ENCODE peak calls at places on chromosome 5, in four cellular contexts. V, U, B and J are unnamed samples.

GRCh38 chr5:159208508-159209437 is 580 bp downstream of the RNF145 start:
- DNase-seq in B (no peak), U (peak), V (no peak), J (peak)

GRCh38 chr5:83562207-83562606 is 90.7 kb downstream of the VCAN start:
- DNase-seq in U (no peak), V (no peak), B (no peak), J (no peak)

GRCh38 chr5:96033116-96033515 is 71.5 kb upstream of the ELL2 start:
- DNase-seq in V (no peak), B (no peak), U (no peak), J (no peak)

GRCh38 chr5:14118551-14119320 is 24.4 kb upstream of the TRIO start:
- DNase-seq in V (no peak), U (no peak), B (no peak), J (peak)

GRCh38 chr5:83711982-83712601 is 8.6 kb downstream of the HAPLN1 start:
- DNase-seq in B (peak), V (no peak), U (peak), J (peak)

GRCh38 chr5:124576848-124577409 is 169.5 kb downstream of the ZNF608 start:
- DNase-seq in B (no peak), V (no peak), U (no peak), J (no peak)

GRCh38 chr5:90641528-90641927 is 82.9 kb downstream of the ADGRV1 start:
- DNase-seq in B (no peak), U (no peak), V (no peak), J (no peak)

GRCh38 chr5:84113246-84114118 is 271.2 kb downstream of the EDIL3 start:
- DNase-seq in U (no peak), B (no peak), V (no peak), J (peak)

GRCh38 chr5:56564451-56565223 is 250.7 kb upstream of the MAP3K1 start:
- DNase-seq in U (peak), B (no peak), V (no peak), J (no peak)

GRCh38 chr5:90368454-90369246 is 40.9 kb downstream of the CETN3 start:
- DNase-seq in V (no peak), U (no peak), B (no peak), J (no peak)

GRCh38 chr5:120507197-120507596 is 43.1 kb downstream of the PRR16 start:
- DNase-seq in U (no peak), V (no peak), B (no peak), J (no peak)

GRCh38 chr5:4802044-4802443 is 338.1 kb upstream of the ADAMTS16 start:
- DNase-seq in U (no peak), V (no peak), B (no peak), J (no peak)

GRCh38 chr5:118506453-118506852 is 481.9 kb downstream of the DTWD2 start:
- DNase-seq in U (no peak), B (no peak), V (no peak), J (no peak)

GRCh38 chr5:153490124-153491085 is at the start of gene GRIA1:
- DNase-seq in U (peak), B (no peak), V (no peak), J (no peak)

GRCh38 chr5:101515721-101516120 is 612.6 kb upstream of the ST8SIA4 start:
- DNase-seq in U (no peak), V (no peak), B (no peak), J (no peak)

GRCh38 chr5:72115277-72115676 is 8.0 kb downstream of the MAP1B start:
- DNase-seq in V (no peak), B (no peak), U (no peak), J (no peak)

GRCh38 chr5:1288439-1289335 is 6.2 kb downstream of the TERT start:
- DNase-seq in U (no peak), V (peak), B (no peak), J (no peak)

GRCh38 chr5:135439426-135440205 is 7.5 kb downstream of the DCANP1 start:
- DNase-seq in V (no peak), U (no peak), B (no peak), J (no peak)

GRCh38 chr5:14505310-14506140 is 76.1 kb upstream of the OTULINL start:
- DNase-seq in B (no peak), U (no peak), V (no peak), J (peak)

GRCh38 chr5:90878549-90879196 is 320.1 kb downstream of the ADGRV1 start:
- DNase-seq in B (no peak), U (peak), V (no peak), J (no peak)

GRCh38 chr5:93622240-93622885 is 39.3 kb downstream of the NR2F1 start:
- DNase-seq in U (peak), V (no peak), B (no peak), J (peak)

GRCh38 chr5:142368529-142368928 is 43.7 kb upstream of the SPRY4 start:
- DNase-seq in B (no peak), V (no peak), U (no peak), J (no peak)

GRCh38 chr5:134738963-134739661 is 764 bp downstream of the CAMLG start:
- DNase-seq in U (peak), B (peak), V (peak), J (peak)

GRCh38 chr5:149177911-149178565 is 36.7 kb downstream of the ABLIM3 start:
- DNase-seq in B (no peak), V (no peak), U (peak), J (no peak)

GRCh38 chr5:56346044-56346710 is 113.0 kb upstream of the ANKRD55 start:
- DNase-seq in U (no peak), V (no peak), B (no peak), J (no peak)

GRCh38 chr5:168803541-168803940 is 224.4 kb upstream of the PANK3 start:
- DNase-seq in V (no peak), U (no peak), B (no peak), J (no peak)

GRCh38 chr5:107470007-107470582 is 200.6 kb downstream of the EFNA5 start:
- DNase-seq in U (no peak), V (no peak), B (no peak), J (peak)

GRCh38 chr5:173969167-173970049 is 19.6 kb upstream of the C5orf47 start:
- DNase-seq in U (peak), B (peak), V (no peak), J (no peak)

GRCh38 chr5:73311291-73312110 is 137.1 kb downstream of the FOXD1 start:
- DNase-seq in B (no peak), U (peak), V (no peak), J (peak)

GRCh38 chr5:435156-435790 is 7.7 kb upstream of the EXOC3 start:
- DNase-seq in V (no peak), U (no peak), B (no peak), J (no peak)

GRCh38 chr5:5340206-5340729 is 82.2 kb upstream of the ICE1 start:
- DNase-seq in U (peak), V (no peak), B (peak), J (peak)

GRCh38 chr5:129460951-129461815 is 1.1 kb downstream of the ADAMTS19 start:
- DNase-seq in U (peak), V (no peak), B (peak), J (peak)

GRCh38 chr5:174410716-174411512 is 313.5 kb upstream of the MSX2 start:
- DNase-seq in U (no peak), V (no peak), B (peak), J (no peak)

GRCh38 chr5:177511796-177512675 is 2.4 kb upstream of the DOK3 start:
- DNase-seq in B (no peak), V (no peak), U (no peak), J (no peak)

GRCh38 chr5:160929343-160929742 is 77.3 kb upstream of the ATP10B start:
- DNase-seq in U (no peak), B (no peak), V (no peak), J (no peak)

GRCh38 chr5:104652271-104652861 is 1089.8 kb upstream of the NUDT12 start:
- DNase-seq in U (no peak), B (no peak), V (no peak), J (no peak)

GRCh38 chr5:133814152-133814551 is 154.3 kb downstream of the C5orf15 start:
- DNase-seq in V (no peak), B (no peak), U (no peak), J (no peak)

GRCh38 chr5:882253-883185 is 10.1 kb downstream of the BRD9 start:
- DNase-seq in B (no peak), V (no peak), U (no peak), J (no peak)

GRCh38 chr5:132775439-132776076 is 1.5 kb downstream of the SEPTIN8 start:
- DNase-seq in U (no peak), B (no peak), V (no peak), J (no peak)

GRCh38 chr5:132777209-132778069 is at the start of gene SEPTIN8:
- DNase-seq in B (peak), V (peak), U (peak), J (peak)

GRCh38 chr5:132776932-132777208 is 169 bp downstream of the SEPTIN8 start:
- DNase-seq in U (no peak), V (no peak), B (no peak), J (no peak)

GRCh38 chr5:132774896-132775295 is 2.1 kb downstream of the SEPTIN8 start:
- DNase-seq in B (no peak), U (no peak), V (no peak), J (no peak)

DNA sequence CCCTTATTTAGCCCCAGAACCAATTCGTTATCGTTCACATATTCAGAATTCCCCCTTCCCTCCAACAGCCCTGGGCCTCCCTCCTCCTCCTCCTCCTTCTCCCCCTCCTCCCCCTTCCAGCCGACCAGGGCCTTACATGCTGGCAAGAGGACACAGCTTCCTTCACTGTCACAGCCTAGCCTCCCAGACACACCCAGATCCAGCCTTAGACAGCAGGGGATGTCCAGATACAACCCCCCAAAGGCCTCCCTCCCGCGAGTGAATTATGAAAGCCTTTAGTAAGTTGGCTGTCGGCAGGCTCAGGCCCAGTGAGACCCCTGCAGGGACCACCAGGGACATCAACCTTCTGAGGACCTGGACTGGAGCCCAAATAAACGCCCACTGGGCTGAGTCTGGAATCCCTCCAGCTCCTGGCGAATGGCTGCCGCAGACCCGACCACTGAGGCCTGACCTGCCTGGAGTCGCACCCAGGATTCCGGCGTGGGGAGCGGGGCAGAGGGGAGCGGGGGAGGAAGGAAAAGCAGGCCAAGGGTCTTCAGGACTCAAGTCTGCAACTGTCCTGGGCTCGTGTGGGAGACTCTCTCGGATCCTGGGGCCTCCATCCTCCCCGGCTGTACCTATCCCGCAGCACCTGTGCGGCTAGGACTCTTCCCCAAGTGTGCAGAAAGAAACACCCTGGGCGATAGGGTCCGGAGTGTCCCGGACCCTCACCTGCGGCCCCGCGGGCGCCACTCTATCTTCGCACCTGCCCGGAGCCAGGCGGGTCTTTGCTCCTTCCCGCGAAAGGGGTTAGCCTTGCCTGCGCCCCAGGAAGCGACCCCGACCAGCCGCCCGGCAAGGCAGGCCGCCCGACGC is 735 bp downstream of the SEPTIN8 start:
- DNase-seq in B (peak), V (no peak), U (peak), J (peak)
- TF ChIP-seq CTCF in B (no peak), V (no peak), U (no peak), J (no peak)

GRCh38 chr5:10866913-10867312 is 105.9 kb upstream of the DAP start:
- DNase-seq in V (no peak), B (no peak), U (no peak), J (no peak)
- TF ChIP-seq CTCF in V (no peak), B (peak), U (no peak), J (peak)

GRCh38 chr5:74787424-74787823 is 20.4 kb downstream of the NSA2 start:
- DNase-seq in U (no peak), B (no peak), V (no peak), J (no peak)

DNA sequence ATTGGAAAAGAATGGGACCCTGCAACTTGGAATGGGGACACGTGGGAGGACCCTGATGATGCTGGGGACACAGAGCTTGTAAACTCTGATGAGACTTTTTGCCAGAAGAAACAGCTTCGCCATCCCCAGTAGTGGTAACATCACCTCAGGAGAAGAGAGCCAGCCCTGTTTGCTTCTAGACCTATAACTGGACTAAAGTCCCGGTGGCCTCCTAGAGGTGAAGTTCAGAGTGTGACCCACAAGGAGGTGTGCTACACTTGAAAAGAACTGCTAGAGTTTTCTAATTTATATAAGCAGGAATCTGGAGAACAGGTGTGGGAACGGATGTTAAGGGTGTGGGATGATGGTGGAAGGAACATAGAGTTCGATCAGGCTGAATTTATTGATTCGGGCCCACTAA is 19.8 kb downstream of the NSA2 start:
- DNase-seq in B (no peak), U (no peak), V (no peak), J (no peak)
- TF ChIP-seq CTCF in B (no peak), U (no peak), V (no peak), J (no peak)

GRCh38 chr5:51347704-51348103 is 35.5 kb upstream of the ISL1 start:
- DNase-seq in U (no peak), B (no peak), V (no peak), J (peak)
- TF ChIP-seq CTCF in U (no peak), B (no peak), V (no peak), J (peak)

GRCh38 chr5:33490071-33490665 is 49.4 kb downstream of the TARS1 start:
- DNase-seq in V (no peak), U (no peak), B (no peak), J (peak)
- TF ChIP-seq CTCF in V (no peak), U (no peak), B (no peak), J (peak)

GRCh38 chr5:170986598-170986997 is 124.8 kb downstream of the RANBP17 start:
- DNase-seq in U (peak), B (no peak), V (no peak), J (no peak)
- TF ChIP-seq CTCF in U (peak), B (peak), V (no peak), J (no peak)

GRCh38 chr5:144697847-144698262 is 527.2 kb downstream of the KCTD16 start:
- DNase-seq in V (no peak), U (peak), B (no peak), J (no peak)
- TF ChIP-seq CTCF in V (no peak), U (peak), B (no peak), J (no peak)

DNA sequence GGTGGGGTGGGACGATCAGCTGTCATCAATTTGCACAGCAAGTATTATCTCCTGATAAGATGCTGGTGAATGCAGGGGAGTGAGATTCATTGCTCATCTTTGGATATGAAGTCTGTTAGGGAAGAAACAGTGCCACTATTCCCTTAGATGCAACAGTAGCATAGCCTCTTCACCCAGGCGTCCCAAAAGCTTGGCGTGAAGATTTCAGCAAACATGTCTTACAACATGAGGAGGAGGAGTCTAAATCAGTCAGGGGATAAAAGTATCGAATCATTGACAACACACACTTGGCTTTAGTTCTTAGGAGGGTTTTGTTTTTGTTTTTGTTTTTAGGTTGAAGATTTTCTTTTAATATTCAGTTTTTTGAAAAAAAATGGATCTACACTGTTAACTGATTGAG is 26.5 kb downstream of the SNX18 start:
- DNase-seq in B (no peak), V (no peak), U (no peak), J (no peak)
- TF ChIP-seq CTCF in B (no peak), V (no peak), U (no peak), J (no peak)

GRCh38 chr5:139658501-139658927 is 10.4 kb downstream of the CXXC5 start:
- DNase-seq in U (peak), V (no peak), B (no peak), J (peak)
- TF ChIP-seq CTCF in U (peak), V (no peak), B (no peak), J (no peak)

DNA sequence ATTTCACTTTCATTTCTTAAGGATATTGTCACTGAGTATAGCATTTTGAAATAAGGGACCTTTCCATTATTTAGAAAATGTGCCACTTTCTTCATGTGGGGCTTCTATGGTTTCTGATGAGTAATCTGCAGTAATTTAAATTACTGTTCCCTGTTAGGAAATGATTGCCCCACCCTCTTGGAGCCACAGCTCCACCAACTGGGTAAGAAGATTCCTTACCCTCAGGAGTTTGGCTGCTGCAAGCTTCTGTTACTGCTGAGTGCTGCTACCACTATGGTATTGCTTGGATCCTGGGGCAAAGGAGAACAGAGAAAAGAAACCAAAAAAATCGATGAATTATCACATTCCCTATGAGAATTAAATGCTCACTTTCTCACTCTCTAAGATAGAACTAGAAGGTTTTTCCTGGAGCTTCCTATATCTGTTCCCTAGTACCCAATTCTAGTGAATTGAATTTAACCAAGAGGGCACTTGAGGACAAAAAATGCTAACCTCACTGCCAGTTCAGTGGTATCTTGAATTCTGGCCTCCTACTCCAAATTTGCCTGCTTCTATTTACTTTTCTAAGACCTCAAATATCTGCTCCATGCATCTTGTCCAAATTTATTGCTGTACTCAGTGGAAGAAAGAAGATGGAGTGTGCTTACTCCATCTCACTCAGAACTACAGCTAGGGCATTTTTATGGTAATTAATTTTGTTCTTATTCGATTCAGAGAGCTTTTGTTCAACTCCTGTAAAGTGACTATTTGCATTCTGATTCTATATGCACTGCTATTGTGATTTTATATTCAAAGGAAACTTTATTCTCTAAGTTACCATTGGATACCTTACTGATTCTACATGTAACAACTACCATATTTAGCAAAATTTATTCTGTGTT is 2111.4 kb downstream of the MAT2B start:
- DNase-seq in V (no peak), U (peak), B (no peak), J (no peak)
- TF ChIP-seq CTCF in V (no peak), U (no peak), B (no peak), J (no peak)